ENCODE peak calls at places on chromosome 17, in five cellular contexts. One of them, this sample, is unnamed.

GRCh38 chr17:29379084-29379811 is 10.9 kb upstream of the TAOK1 start:
- DNase-seq in COR-L47: peak; percentile 47
- DNase-seq in pons: peak; percentile 77
- DNase-seq in osteoblast: no peak
- DNase-seq in sigmoid colon: no peak
- DNase-seq in this sample: peak; percentile 31

GRCh38 chr17:44147812-44148211 is 6.1 kb downstream of the HROB start:
- DNase-seq in COR-L47: no peak
- DNase-seq in pons: no peak
- DNase-seq in osteoblast: no peak
- DNase-seq in sigmoid colon: no peak
- DNase-seq in this sample: no peak

GRCh38 chr17:13626703-13627102 is 25.0 kb upstream of the HS3ST3A1 start:
- DNase-seq in COR-L47: no peak
- DNase-seq in pons: no peak
- DNase-seq in osteoblast: peak; percentile 79
- DNase-seq in sigmoid colon: no peak
- DNase-seq in this sample: peak; percentile 76

GRCh38 chr17:66451188-66452149 is 149.1 kb downstream of the PRKCA start:
- DNase-seq in COR-L47: no peak
- DNase-seq in pons: no peak
- DNase-seq in osteoblast: no peak
- DNase-seq in sigmoid colon: no peak
- DNase-seq in this sample: no peak

GRCh38 chr17:49729074-49729473 is 21.3 kb upstream of the SLC35B1 start:
- DNase-seq in COR-L47: no peak
- DNase-seq in pons: no peak
- DNase-seq in osteoblast: no peak
- DNase-seq in sigmoid colon: no peak
- DNase-seq in this sample: no peak

GRCh38 chr17:60599220-60599619 is 773 bp upstream of the PPM1D start:
- DNase-seq in COR-L47: no peak
- DNase-seq in pons: no peak
- DNase-seq in osteoblast: no peak
- DNase-seq in sigmoid colon: no peak
- DNase-seq in this sample: no peak

GRCh38 chr17:491086-492014 is 138.7 kb upstream of the RPH3AL start:
- DNase-seq in COR-L47: no peak
- DNase-seq in pons: no peak
- DNase-seq in osteoblast: peak; percentile 92
- DNase-seq in sigmoid colon: peak; percentile 85
- DNase-seq in this sample: peak; percentile 70

GRCh38 chr17:2266045-2266864 is 37.3 kb downstream of the SMG6 start:
- DNase-seq in COR-L47: no peak
- DNase-seq in pons: no peak
- DNase-seq in osteoblast: no peak
- DNase-seq in sigmoid colon: no peak
- DNase-seq in this sample: no peak